ENCODE peak calls at places on chromosomes 16 and 17, in six cellular contexts. N is heart right ventricle; P is transverse colon; K is CD8-positive, alpha-beta memory T cell; F is AG04450; A is neural progenitor cell. Z is an unnamed sample. For H3K9me3, the result is how much of the 10 kb centered on the place peaks cover.

GRCh38 chr17:39800540-39800939 is 62.8 kb downstream of the GRB7 start:
- DNase-seq in N (no peak), P (peak), K (peak), F (no peak), A (no peak), Z (no peak)

GRCh38 chr17:50205931-50206505 is 4.6 kb upstream of the COL1A1 start:
- DNase-seq in N (no peak), P (no peak), K (no peak), F (no peak), A (no peak), Z (no peak)

GRCh38 chr16:88442811-88443576 is 10.1 kb upstream of the ZFPM1 start:
- DNase-seq in N (peak), P (peak), K (peak), F (peak), A (peak), Z (peak)

GRCh38 chr17:80071116-80071980 is 30.0 kb upstream of the GAA start:
- DNase-seq in N (peak), P (peak), K (no peak), F (no peak), A (no peak), Z (no peak)

GRCh38 chr16:11182381-11182780 is 73.6 kb downstream of the SOCS1 start:
- DNase-seq in N (no peak), P (no peak), K (no peak), F (no peak), A (no peak), Z (no peak)

GRCh38 chr17:44217738-44218343 is 1.6 kb downstream of the UBTF start:
- DNase-seq in N (no peak), P (peak), K (no peak), F (no peak), A (no peak), Z (no peak)

GRCh38 chr17:15479697-15480096 is 12.3 kb upstream of the CDRT4 start:
- DNase-seq in N (no peak), P (no peak), K (no peak), F (no peak), A (no peak), Z (no peak)

GRCh38 chr16:50282010-50282538 is 15.7 kb downstream of the ADCY7 start:
- DNase-seq in N (peak), P (peak), K (peak), F (no peak), A (no peak), Z (peak)

GRCh38 chr16:24729967-24730815 is 740 bp downstream of the TNRC6A start:
- DNase-seq in N (peak), P (peak), K (peak), F (no peak), A (peak), Z (peak)

GRCh38 chr16:29710227-29711219 is 31.5 kb downstream of the QPRT start:
- DNase-seq in N (no peak), P (no peak), K (peak), F (peak), A (peak), Z (no peak)

GRCh38 chr16:57683599-57684545 is 10.7 kb upstream of the DRC7 start:
- DNase-seq in N (no peak), P (no peak), K (no peak), F (no peak), A (no peak), Z (no peak)

GRCh38 chr16:67415872-67416793 is at the start of gene ZDHHC1:
- DNase-seq in N (peak), P (peak), K (peak), F (no peak), A (peak), Z (no peak)

GRCh38 chr16:31421587-31421986 is 6.6 kb downstream of the COX6A2 start:
- DNase-seq in N (no peak), P (no peak), K (peak), F (no peak), A (no peak), Z (no peak)

GRCh38 chr17:76793775-76794174 is 55.9 kb downstream of the MFSD11 start:
- DNase-seq in N (no peak), P (no peak), K (no peak), F (no peak), A (peak), Z (no peak)

GRCh38 chr16:477758-478157 is 49.8 kb upstream of the CAPN15 start:
- DNase-seq in N (no peak), P (no peak), K (no peak), F (no peak), A (no peak), Z (no peak)

GRCh38 chr17:70313450-70313849 is 144.1 kb downstream of the KCNJ2 start:
- DNase-seq in N (no peak), P (no peak), K (no peak), F (no peak), A (no peak), Z (no peak)

GRCh38 chr16:89275284-89275584 is 57.7 kb downstream of the ZNF778 start:
- DNase-seq in N (no peak), P (no peak), K (no peak), F (no peak), A (no peak), Z (no peak)

GRCh38 chr16:9107025-9107970 is 15.9 kb downstream of the HAPSTR1 start:
- DNase-seq in N (no peak), P (no peak), K (no peak), F (no peak), A (no peak), Z (no peak)

GRCh38 chr16:35431829-35432663 is 1972.6 kb downstream of the TP53TG3F start:
- DNase-seq in N (no peak), P (no peak), K (no peak), F (no peak), A (no peak), Z (no peak)

GRCh38 chr17:76714822-76715461 is 4.2 kb upstream of the MXRA7 start:
- DNase-seq in N (peak), P (peak), K (peak), F (no peak), A (peak), Z (peak)

GRCh38 chr17:231191-231965 is 49.9 kb upstream of the DOC2B start:
- DNase-seq in N (no peak), P (peak), K (no peak), F (no peak), A (no peak), Z (no peak)

DNA sequence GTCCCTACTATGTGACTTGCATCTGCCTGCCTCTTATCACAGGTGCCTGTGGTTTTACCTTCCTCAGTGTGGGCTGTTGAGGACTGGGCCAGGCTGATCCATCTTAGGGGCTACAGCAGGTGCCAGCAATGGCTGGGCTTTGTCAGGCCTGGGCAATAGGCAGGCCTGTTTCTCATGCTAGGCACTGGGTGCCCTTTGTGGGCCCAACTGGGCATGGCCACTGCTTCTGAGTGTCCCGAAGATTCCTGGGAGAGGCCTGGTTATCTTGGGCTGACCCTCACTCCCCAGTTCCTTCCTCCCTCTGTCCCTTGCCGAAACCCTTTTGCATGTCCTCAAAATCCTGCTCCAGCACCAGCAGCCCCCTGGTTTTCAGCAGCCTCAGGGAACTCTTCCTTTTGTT is 1024.9 kb downstream of the KCNJ18 start:
- DNase-seq in N (no peak), P (no peak), K (no peak), F (no peak), A (no peak), Z (no peak)
- H3K9me3 ChIP-seq in N (under half), P (under half), K (under half), F (under half), A (under half), Z (under half)

GRCh38 chr16:15980329-15980728 is 30.9 kb downstream of the ABCC1 start:
- DNase-seq in N (no peak), P (no peak), K (no peak), F (no peak), A (no peak), Z (no peak)

GRCh38 chr16:15983898-15984297 is 34.5 kb downstream of the ABCC1 start:
- DNase-seq in N (no peak), P (no peak), K (no peak), F (no peak), A (no peak), Z (no peak)

GRCh38 chr16:15985144-15985543 is 35.7 kb downstream of the ABCC1 start:
- DNase-seq in N (no peak), P (no peak), K (no peak), F (no peak), A (no peak), Z (no peak)

GRCh38 chr16:15979801-15980200 is 30.4 kb downstream of the ABCC1 start:
- DNase-seq in N (no peak), P (no peak), K (no peak), F (no peak), A (no peak), Z (no peak)

GRCh38 chr16:15981382-15981781 is 32.0 kb downstream of the ABCC1 start:
- DNase-seq in N (no peak), P (no peak), K (no peak), F (no peak), A (no peak), Z (no peak)
- H3K9me3 ChIP-seq in N (under half), P (under half), K (under half), F (under half), A (under half), Z (under half)

DNA sequence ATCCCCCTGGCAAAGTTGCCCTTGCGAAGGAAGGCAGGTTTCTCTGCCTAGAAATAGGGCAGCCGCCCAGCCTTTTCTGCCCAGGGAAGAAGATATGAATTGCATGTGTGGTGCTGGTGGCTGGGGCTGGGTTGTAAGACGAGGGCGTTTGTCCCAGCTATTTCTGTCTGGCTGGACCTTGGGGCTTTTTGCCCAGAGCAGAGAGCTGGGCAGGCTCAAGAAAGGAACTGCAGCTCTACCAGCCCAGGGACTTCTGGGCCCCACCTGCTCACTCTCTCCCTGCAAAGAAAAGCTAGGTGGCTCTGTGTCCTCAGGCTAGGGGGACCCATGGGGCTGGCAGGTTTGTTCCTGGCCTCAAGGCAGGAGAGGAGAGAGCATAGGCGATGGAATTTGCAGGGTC is 586 bp downstream of the CACNG1 start:
- DNase-seq in N (no peak), P (no peak), K (no peak), F (no peak), A (no peak), Z (no peak)
- H3K9me3 ChIP-seq in N (under half), P (under half), K (under half), F (under half), A (under half), Z (under half)

DNA sequence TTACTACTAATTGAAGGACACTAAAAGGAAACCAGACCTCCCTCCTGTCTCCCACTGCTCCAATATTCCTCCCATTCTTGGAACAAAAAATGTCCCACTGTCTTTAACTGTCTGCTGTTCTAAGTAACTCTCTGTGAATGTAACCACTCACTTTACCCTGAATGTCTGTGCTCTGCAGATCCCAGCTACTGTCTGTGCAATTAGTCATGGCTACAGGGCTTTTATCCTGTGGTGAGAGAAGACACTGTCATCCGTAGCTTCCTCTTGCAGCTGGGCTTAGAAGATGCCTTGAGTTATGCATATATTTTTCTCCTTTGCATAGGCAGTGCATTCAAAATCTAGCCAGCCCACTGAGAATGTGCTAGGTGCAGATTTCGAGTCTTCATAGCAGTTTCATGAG is 853.8 kb downstream of the CDH8 start:
- DNase-seq in N (no peak), P (no peak), K (no peak), F (no peak), A (no peak), Z (no peak)
- H3K9me3 ChIP-seq in N (under half), P (under half), K (under half), F (under half), A (under half), Z (under half)